ENCODE peak calls at places on chromosomes 12 and 14, in five cellular contexts. D is Calu3, A is RKO, P is EH, G is stromal cell of bone marrow. K is an unnamed sample.

GRCh38 chr12:51954465-51955361 is 3.2 kb downstream of the ACVR1B start:
- DNase-seq in D (no peak), A (no peak), P (peak), G (no peak), K (peak)

GRCh38 chr14:90781344-90781761 is 34.9 kb downstream of the TTC7B start:
- DNase-seq in D (no peak), A (no peak), P (peak), G (peak), K (peak)

GRCh38 chr12:95402096-95402495 is 71.9 kb upstream of the METAP2 start:
- DNase-seq in D (no peak), A (no peak), P (no peak), G (no peak), K (no peak)

GRCh38 chr14:100237735-100238418 is 1.1 kb upstream of the YY1 start:
- DNase-seq in D (peak), A (peak), P (peak), G (peak), K (peak)

GRCh38 chr14:92471919-92472318 is 41.7 kb upstream of the RIN3 start:
- DNase-seq in D (peak), A (peak), P (peak), G (no peak), K (peak)

GRCh38 chr12:129195081-129195480 is 341.8 kb downstream of the GLT1D1 start:
- DNase-seq in D (no peak), A (no peak), P (no peak), G (no peak), K (no peak)

GRCh38 chr14:101876539-101876938 is 87.8 kb upstream of the DYNC1H1 start:
- DNase-seq in D (no peak), A (no peak), P (peak), G (peak), K (peak)

GRCh38 chr14:90109858-90110257 is 48.1 kb downstream of the KCNK13 start:
- DNase-seq in D (peak), A (peak), P (no peak), G (no peak), K (no peak)

GRCh38 chr12:114846771-114847170 is 162.8 kb upstream of the TBX3 start:
- DNase-seq in D (no peak), A (no peak), P (no peak), G (no peak), K (no peak)

GRCh38 chr12:109714141-109714912 is 702 bp downstream of the FAM222A start:
- DNase-seq in D (peak), A (peak), P (peak), G (no peak), K (peak)

GRCh38 chr12:99130808-99131538 is 485.9 kb downstream of the APAF1 start:
- DNase-seq in D (no peak), A (no peak), P (no peak), G (no peak), K (no peak)

GRCh38 chr14:104158827-104159798 is 20.7 kb downstream of the KIF26A start:
- DNase-seq in D (no peak), A (no peak), P (no peak), G (no peak), K (no peak)

GRCh38 chr12:124391340-124392261 is 96.7 kb downstream of the RFLNA start:
- DNase-seq in D (peak), A (no peak), P (peak), G (no peak), K (peak)

GRCh38 chr12:19183121-19183838 is 53.7 kb downstream of the PLEKHA5 start:
- DNase-seq in D (no peak), A (peak), P (no peak), G (no peak), K (peak)

GRCh38 chr12:108955225-108955835 is 65.5 kb downstream of the SVOP start:
- DNase-seq in D (no peak), A (peak), P (peak), G (peak), K (peak)

GRCh38 chr12:93883436-93884154 is 206.4 kb downstream of the CRADD start:
- DNase-seq in D (no peak), A (no peak), P (peak), G (peak), K (peak)

GRCh38 chr14:61019537-61019936 is 38.5 kb downstream of the SLC38A6 start:
- DNase-seq in D (no peak), A (no peak), P (no peak), G (no peak), K (no peak)

GRCh38 chr12:48970702-48971334 is 717 bp downstream of the WNT10B start:
- DNase-seq in D (no peak), A (no peak), P (no peak), G (no peak), K (no peak)

GRCh38 chr12:30461011-30461670 is 234.5 kb downstream of the IPO8 start:
- DNase-seq in D (no peak), A (no peak), P (no peak), G (no peak), K (no peak)

GRCh38 chr12:24045816-24046257 is 96.4 kb upstream of the SOX5 start:
- DNase-seq in D (no peak), A (no peak), P (peak), G (peak), K (peak)

GRCh38 chr14:49865431-49865859 is 12.9 kb upstream of the NEMF start:
- DNase-seq in D (peak), A (peak), P (peak), G (peak), K (peak)

GRCh38 chr12:49126852-49127763 is 4.1 kb downstream of the TUBA1B start:
- DNase-seq in D (no peak), A (peak), P (no peak), G (no peak), K (no peak)

GRCh38 chr12:122979908-122980191 is 631 bp upstream of the ARL6IP4 start:
- DNase-seq in D (no peak), A (no peak), P (no peak), G (no peak), K (no peak)

GRCh38 chr12:104626069-104626690 is 169.4 kb downstream of the CHST11 start:
- DNase-seq in D (no peak), A (no peak), P (peak), G (no peak), K (peak)

GRCh38 chr12:104411826-104412626 is 44.7 kb upstream of the CHST11 start:
- DNase-seq in D (no peak), A (peak), P (no peak), G (no peak), K (no peak)

GRCh38 chr12:116520801-116521471 is 38.2 kb upstream of the MAP1LC3B2 start:
- DNase-seq in D (no peak), A (no peak), P (peak), G (no peak), K (peak)

GRCh38 chr12:7160183-7160582 is 29.3 kb upstream of the PEX5 start:
- DNase-seq in D (no peak), A (no peak), P (no peak), G (no peak), K (no peak)

K was measured in AG10803.